ENCODE peak calls at places on chromosomes 3 and 15, in seven cellular contexts. H is fibroblast of lung, J is brain microvascular endothelial cell, K is IMR-90, U is gastrocnemius medialis, A is suprapubic skin, Z is pancreas. F is an unnamed sample.

GRCh38 chr15:79682851-79683288 is 213.9 kb downstream of the MTHFS start:
- DNase-seq in H (peak; percentile 74), J (peak; percentile 37), K (peak; percentile 47), U (no peak), A (no peak), Z (no peak), F (no peak)

GRCh38 chr3:11910971-11911531 is 64.4 kb upstream of the TAMM41 start:
- DNase-seq in H (no peak), J (no peak), K (no peak), U (no peak), A (no peak), Z (peak; percentile 18), F (no peak)

GRCh38 chr15:94297543-94297942 is 66.2 kb downstream of the MCTP2 start:
- DNase-seq in H (no peak), J (no peak), K (no peak), U (no peak), A (no peak), Z (no peak), F (no peak)

GRCh38 chr3:101989578-101990200 is 140.4 kb downstream of the NFKBIZ start:
- DNase-seq in H (no peak), J (no peak), K (no peak), U (no peak), A (no peak), Z (no peak), F (no peak)

GRCh38 chr3:151075869-151076573 is 9.4 kb upstream of the MED12L start:
- DNase-seq in H (no peak), J (no peak), K (no peak), U (no peak), A (no peak), Z (no peak), F (no peak)

GRCh38 chr3:64896173-64896925 is 208.5 kb upstream of the ADAMTS9 start:
- DNase-seq in H (no peak), J (no peak), K (no peak), U (no peak), A (no peak), Z (no peak), F (no peak)

GRCh38 chr15:78739996-78740903 is 71.0 kb downstream of the ADAMTS7 start:
- DNase-seq in H (no peak), J (peak; percentile 39), K (peak; percentile 23), U (peak; percentile 47), A (peak; percentile 77), Z (peak; percentile 70), F (peak; percentile 19)

GRCh38 chr3:168213920-168214319 is 118.2 kb upstream of the GOLIM4 start:
- DNase-seq in H (peak; percentile 2), J (peak; percentile 12), K (no peak), U (no peak), A (no peak), Z (no peak), F (no peak)

GRCh38 chr3:34256021-34256420 is 457.6 kb downstream of the PDCD6IP start:
- DNase-seq in H (no peak), J (no peak), K (no peak), U (no peak), A (no peak), Z (no peak), F (no peak)

GRCh38 chr15:33860749-33861148 is 107.5 kb upstream of the CHRM5 start:
- DNase-seq in H (peak; percentile 74), J (peak; percentile 50), K (peak; percentile 61), U (no peak), A (no peak), Z (no peak), F (no peak)

GRCh38 chr3:9911863-9912262 is 5.0 kb upstream of the IL17RC start:
- DNase-seq in H (no peak), J (peak; percentile 18), K (no peak), U (no peak), A (no peak), Z (no peak), F (no peak)

GRCh38 chr15:40094156-40094555 is 14.5 kb downstream of the BMF start:
- DNase-seq in H (no peak), J (no peak), K (no peak), U (no peak), A (no peak), Z (no peak), F (no peak)

GRCh38 chr15:40097096-40097967 is 11.3 kb downstream of the BMF start:
- DNase-seq in H (no peak), J (no peak), K (no peak), U (no peak), A (no peak), Z (no peak), F (no peak)

GRCh38 chr15:40097968-40098476 is 10.7 kb downstream of the BMF start:
- DNase-seq in H (no peak), J (no peak), K (no peak), U (peak; percentile 67), A (no peak), Z (peak; percentile 47), F (no peak)

GRCh38 chr15:40095381-40096093 is 13.1 kb downstream of the BMF start:
- DNase-seq in H (no peak), J (no peak), K (no peak), U (no peak), A (no peak), Z (no peak), F (no peak)

GRCh38 chr15:40096094-40096876 is 12.4 kb downstream of the BMF start:
- DNase-seq in H (no peak), J (no peak), K (no peak), U (no peak), A (no peak), Z (no peak), F (no peak)
- H3K4me3 ChIP-seq in H (no peak overlapping the region), J (no peak overlapping the region), K (no peak overlapping the region), U (no peak overlapping the region), A (no peak overlapping the region), Z (no peak overlapping the region), F (no peak overlapping the region)

GRCh38 chr3:154324919-154325318 is 632 bp upstream of the DHX36 start:
- DNase-seq in H (peak; percentile 2), J (no peak), K (no peak), U (peak; percentile 54), A (no peak), Z (no peak), F (no peak)

GRCh38 chr3:154327871-154328270 is 3.6 kb upstream of the DHX36 start:
- DNase-seq in H (no peak), J (no peak), K (no peak), U (no peak), A (no peak), Z (no peak), F (no peak)

GRCh38 chr3:154323921-154324738 is at the start of gene DHX36:
- DNase-seq in H (peak; percentile 91), J (peak; percentile 88), K (peak; percentile 93), U (peak; percentile 84), A (peak; percentile 96), Z (peak; percentile 84), F (peak; percentile 75)
- TF ChIP-seq CTCF in H (no peak), J (peak; percentile 17), K (no peak), U (no peak), A (no peak), Z (no peak), F (no peak)

DNA sequence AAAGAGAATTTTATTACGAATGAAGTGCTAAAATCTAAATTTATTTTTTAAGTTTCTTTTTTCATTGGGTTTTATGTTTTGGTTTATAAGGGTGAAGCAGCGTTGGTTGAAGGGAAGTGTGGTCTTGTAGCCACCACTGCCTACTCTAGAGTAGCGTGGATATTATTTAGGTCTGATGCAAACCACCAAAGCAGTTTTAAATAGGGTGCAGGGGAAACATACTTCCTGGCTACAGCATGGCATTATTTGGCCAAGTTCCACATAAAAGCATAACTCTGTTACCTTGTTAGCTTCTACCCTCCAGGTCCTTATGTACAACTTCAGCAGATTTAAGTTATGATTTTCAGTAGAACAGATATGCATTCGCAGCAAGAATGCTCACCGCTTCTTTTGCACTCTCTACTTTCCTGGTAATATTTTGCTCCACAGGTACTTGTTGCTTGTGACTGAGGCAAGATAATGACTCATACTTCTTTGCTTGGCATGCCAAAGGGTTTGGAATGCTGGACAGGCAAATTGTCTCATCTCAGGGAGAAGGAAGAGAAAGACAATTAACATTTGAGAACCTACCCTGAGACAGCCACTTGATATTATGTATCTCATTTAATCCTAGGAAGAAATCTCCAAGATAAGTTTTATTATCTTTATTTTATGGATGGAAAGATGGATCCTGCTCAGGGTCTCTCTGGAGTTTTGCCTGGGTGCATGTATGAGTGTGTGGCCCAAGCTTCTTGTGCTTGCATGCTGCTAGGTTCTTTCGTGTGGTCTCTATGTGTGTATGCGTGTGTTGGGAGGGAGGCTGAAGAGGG is 5.4 kb downstream of the TGFBR2 start:
- DNase-seq in H (peak; percentile 83), J (peak; percentile 26), K (peak; percentile 60), U (no peak), A (no peak), Z (no peak), F (no peak)
- H3K4me3 ChIP-seq in H (no peak overlapping the region), J (no peak overlapping the region), K (no peak overlapping the region), U (no peak overlapping the region), A (peak overlapping the region; percentile 86), Z (no peak overlapping the region), F (no peak overlapping the region)

GRCh38 chr3:24810881-24811280 is 316.2 kb upstream of the THRB start:
- DNase-seq in H (no peak), J (no peak), K (no peak), U (no peak), A (no peak), Z (no peak), F (no peak)
- TF ChIP-seq CTCF in H (no peak), J (no peak), K (no peak), U (no peak), A (no peak), Z (no peak), F (no peak)

GRCh38 chr3:111758642-111759041 is 100.4 kb upstream of the PHLDB2 start:
- DNase-seq in H (peak; percentile 65), J (peak; percentile 67), K (peak; percentile 73), U (no peak), A (no peak), Z (no peak), F (no peak)

GRCh38 chr3:111763101-111763500 is 96.0 kb upstream of the PHLDB2 start:
- DNase-seq in H (peak; percentile 77), J (no peak), K (no peak), U (no peak), A (no peak), Z (no peak), F (no peak)

GRCh38 chr3:111763968-111764367 is 95.1 kb upstream of the PHLDB2 start:
- DNase-seq in H (peak; percentile 78), J (no peak), K (peak; percentile 82), U (no peak), A (no peak), Z (no peak), F (no peak)

GRCh38 chr3:111762535-111762934 is 96.5 kb upstream of the PHLDB2 start:
- DNase-seq in H (peak; percentile 87), J (no peak), K (peak; percentile 68), U (no peak), A (no peak), Z (no peak), F (no peak)

GRCh38 chr3:111761309-111761795 is 97.7 kb upstream of the PHLDB2 start:
- DNase-seq in H (peak; percentile 92), J (peak; percentile 78), K (peak; percentile 85), U (no peak), A (no peak), Z (no peak), F (no peak)
- H3K4me3 ChIP-seq in H (no peak overlapping the region), J (no peak overlapping the region), K (no peak overlapping the region), U (no peak overlapping the region), A (no peak overlapping the region), Z (no peak overlapping the region), F (no peak overlapping the region)

F was measured in GM12864.